ENCODE peak calls at places on chromosomes 13 and 19, in eight cellular contexts. Q is substantia nigra; Y is GM12864; L is hepatocyte; P is GM12865; T is CD8-positive, alpha-beta T cell; I is LHCN-M2; V is IMR-90. M is an unnamed sample.

GRCh38 chr19:48390188-48391099 is 907 bp downstream of the KDELR1 start:
- DNase-seq in Q (peak; percentile 48), Y (no peak), L (peak; percentile 88), P (peak; percentile 77), T (peak; percentile 39), I (peak; percentile 57), V (peak; percentile 49), M (no peak)

GRCh38 chr13:88761145-88761544 is 1090.0 kb downstream of the SLITRK5 start:
- DNase-seq in Q (no peak), Y (no peak), L (no peak), P (no peak), T (no peak), I (no peak), V (no peak), M (no peak)

GRCh38 chr13:113527272-113527958 is 36.9 kb upstream of the DCUN1D2 start:
- DNase-seq in Q (no peak), Y (no peak), L (no peak), P (no peak), T (no peak), I (no peak), V (no peak), M (no peak)

GRCh38 chr13:47146136-47146535 is 249.3 kb upstream of the HTR2A start:
- DNase-seq in Q (no peak), Y (no peak), L (no peak), P (peak; percentile 21), T (no peak), I (peak; percentile 7), V (peak; percentile 89), M (no peak)

GRCh38 chr13:98542568-98543379 is 34.1 kb downstream of the STK24 start:
- DNase-seq in Q (no peak), Y (no peak), L (no peak), P (peak; percentile 56), T (no peak), I (no peak), V (no peak), M (no peak)

GRCh38 chr13:49652691-49653305 is 24.5 kb downstream of the ARL11 start:
- DNase-seq in Q (no peak), Y (no peak), L (peak; percentile 49), P (peak; percentile 56), T (no peak), I (peak; percentile 48), V (peak; percentile 10), M (no peak)

GRCh38 chr19:51784922-51785690 is 9.9 kb upstream of the FPR3 start:
- DNase-seq in Q (no peak), Y (peak; percentile 29), L (no peak), P (peak; percentile 37), T (no peak), I (peak; percentile 88), V (no peak), M (no peak)

GRCh38 chr19:9309974-9310446 is 372 bp upstream of the ZNF699 start:
- DNase-seq in Q (peak; percentile 85), Y (no peak), L (peak; percentile 97), P (no peak), T (no peak), I (peak; percentile 87), V (peak; percentile 84), M (no peak)

GRCh38 chr19:10884273-10884672 is 12.9 kb downstream of the CARM1 start:
- DNase-seq in Q (no peak), Y (no peak), L (peak; percentile 60), P (no peak), T (no peak), I (peak; percentile 75), V (peak; percentile 77), M (no peak)

GRCh38 chr19:42250666-42251531 is 4.0 kb downstream of the ERF start:
- DNase-seq in Q (peak; percentile 38), Y (no peak), L (no peak), P (no peak), T (no peak), I (no peak), V (peak; percentile 50), M (no peak)

GRCh38 chr13:96849091-96849490 is 145.2 kb downstream of the OXGR1 start:
- DNase-seq in Q (no peak), Y (no peak), L (no peak), P (no peak), T (no peak), I (no peak), V (no peak), M (no peak)